ENCODE peak calls at places on chromosomes 7 and 10, in nine cellular contexts. One of them, this sample, is unnamed.

GRCh38 chr7:80977751-80978150 is 58.9 kb upstream of the SEMA3C start:
- DNase-seq in amniotic stem cell: no peak
- DNase-seq in adipocyte: no peak
- DNase-seq in adrenal gland: no peak
- DNase-seq in GM10248: no peak
- DNase-seq in GM04504: no peak
- DNase-seq in heart right ventricle: no peak
- DNase-seq in fibroblast of lung: no peak
- DNase-seq in stimulated activated naive CD8-positive, alpha-beta T cell treated with anti-CD3 and anti-CD28 coated beads, Interleukin-15, amount 100 ng/mL, for 72 hours: no peak
- DNase-seq in this sample: no peak

GRCh38 chr7:127347567-127348246 is 44.8 kb downstream of the ZNF800 start:
- DNase-seq in stimulated activated naive CD8-positive, alpha-beta T cell treated with anti-CD3 and anti-CD28 coated beads, Interleukin-15, amount 100 ng/mL, for 72 hours: peak; percentile 77
- DNase-seq in heart right ventricle: peak; percentile 24
- DNase-seq in fibroblast of lung: peak; percentile 63
- DNase-seq in GM10248: peak; percentile 88
- DNase-seq in adipocyte: peak; percentile 77
- DNase-seq in adrenal gland: peak; percentile 76
- DNase-seq in GM04504: peak; percentile 15
- DNase-seq in amniotic stem cell: peak; percentile 11
- DNase-seq in this sample: peak; percentile 71

GRCh38 chr7:137875746-137876145 is 29.0 kb upstream of the DGKI start:
- DNase-seq in adrenal gland: no peak
- DNase-seq in amniotic stem cell: no peak
- DNase-seq in GM04504: no peak
- DNase-seq in heart right ventricle: no peak
- DNase-seq in fibroblast of lung: no peak
- DNase-seq in adipocyte: no peak
- DNase-seq in stimulated activated naive CD8-positive, alpha-beta T cell treated with anti-CD3 and anti-CD28 coated beads, Interleukin-15, amount 100 ng/mL, for 72 hours: no peak
- DNase-seq in GM10248: no peak
- DNase-seq in this sample: no peak

GRCh38 chr7:157318015-157318706 is 18.6 kb upstream of the DNAJB6 start:
- DNase-seq in adipocyte: no peak
- DNase-seq in stimulated activated naive CD8-positive, alpha-beta T cell treated with anti-CD3 and anti-CD28 coated beads, Interleukin-15, amount 100 ng/mL, for 72 hours: no peak
- DNase-seq in fibroblast of lung: no peak
- DNase-seq in amniotic stem cell: no peak
- DNase-seq in heart right ventricle: no peak
- DNase-seq in GM04504: no peak
- DNase-seq in adrenal gland: peak; percentile 42
- DNase-seq in GM10248: peak; percentile 71
- DNase-seq in this sample: no peak

GRCh38 chr7:130894146-130895005 is 160.4 kb upstream of the KLF14 start:
- DNase-seq in amniotic stem cell: no peak
- DNase-seq in GM04504: no peak
- DNase-seq in GM10248: no peak
- DNase-seq in adipocyte: peak; percentile 63
- DNase-seq in adrenal gland: peak; percentile 90
- DNase-seq in heart right ventricle: peak; percentile 78
- DNase-seq in fibroblast of lung: peak; percentile 72
- DNase-seq in stimulated activated naive CD8-positive, alpha-beta T cell treated with anti-CD3 and anti-CD28 coated beads, Interleukin-15, amount 100 ng/mL, for 72 hours: no peak
- DNase-seq in this sample: peak; percentile 78

GRCh38 chr10:104045151-104046089 is 40.3 kb downstream of the COL17A1 start:
- DNase-seq in stimulated activated naive CD8-positive, alpha-beta T cell treated with anti-CD3 and anti-CD28 coated beads, Interleukin-15, amount 100 ng/mL, for 72 hours: no peak
- DNase-seq in amniotic stem cell: peak; percentile 63
- DNase-seq in GM04504: peak; percentile 52
- DNase-seq in heart right ventricle: peak; percentile 38
- DNase-seq in GM10248: peak; percentile 44
- DNase-seq in fibroblast of lung: peak; percentile 77
- DNase-seq in adipocyte: peak; percentile 91
- DNase-seq in adrenal gland: peak; percentile 78
- DNase-seq in this sample: no peak

GRCh38 chr10:126227762-126228134 is 160.5 kb downstream of the ADAM12 start:
- DNase-seq in adrenal gland: no peak
- DNase-seq in fibroblast of lung: peak; percentile 51
- DNase-seq in GM04504: peak; percentile 69
- DNase-seq in adipocyte: peak; percentile 64
- DNase-seq in heart right ventricle: no peak
- DNase-seq in stimulated activated naive CD8-positive, alpha-beta T cell treated with anti-CD3 and anti-CD28 coated beads, Interleukin-15, amount 100 ng/mL, for 72 hours: no peak
- DNase-seq in amniotic stem cell: no peak
- DNase-seq in GM10248: no peak
- DNase-seq in this sample: no peak

GRCh38 chr10:16011548-16011947 is 151.2 kb upstream of the MINDY3 start:
- DNase-seq in stimulated activated naive CD8-positive, alpha-beta T cell treated with anti-CD3 and anti-CD28 coated beads, Interleukin-15, amount 100 ng/mL, for 72 hours: no peak
- DNase-seq in heart right ventricle: no peak
- DNase-seq in amniotic stem cell: no peak
- DNase-seq in GM04504: no peak
- DNase-seq in GM10248: no peak
- DNase-seq in fibroblast of lung: no peak
- DNase-seq in adipocyte: no peak
- DNase-seq in adrenal gland: no peak
- DNase-seq in this sample: no peak

GRCh38 chr10:103232772-103233488 is 12.8 kb upstream of the RPEL1 start:
- DNase-seq in adipocyte: peak; percentile 49
- DNase-seq in heart right ventricle: no peak
- DNase-seq in adrenal gland: no peak
- DNase-seq in GM10248: no peak
- DNase-seq in GM04504: no peak
- DNase-seq in fibroblast of lung: peak; percentile 79
- DNase-seq in amniotic stem cell: no peak
- DNase-seq in stimulated activated naive CD8-positive, alpha-beta T cell treated with anti-CD3 and anti-CD28 coated beads, Interleukin-15, amount 100 ng/mL, for 72 hours: no peak
- DNase-seq in this sample: no peak

GRCh38 chr7:99679032-99679399 is 780 bp downstream of the CYP3A5 start:
- DNase-seq in adrenal gland: peak; percentile 61
- DNase-seq in GM04504: no peak
- DNase-seq in GM10248: no peak
- DNase-seq in heart right ventricle: no peak
- DNase-seq in fibroblast of lung: peak; percentile 17
- DNase-seq in stimulated activated naive CD8-positive, alpha-beta T cell treated with anti-CD3 and anti-CD28 coated beads, Interleukin-15, amount 100 ng/mL, for 72 hours: no peak
- DNase-seq in amniotic stem cell: no peak
- DNase-seq in adipocyte: no peak
- DNase-seq in this sample: no peak

GRCh38 chr7:150631866-150632864 is at the start of gene GIMAP6:
- DNase-seq in GM10248: peak; percentile 52
- DNase-seq in amniotic stem cell: no peak
- DNase-seq in adipocyte: no peak
- DNase-seq in GM04504: no peak
- DNase-seq in heart right ventricle: peak; percentile 43
- DNase-seq in fibroblast of lung: no peak
- DNase-seq in adrenal gland: peak; percentile 19
- DNase-seq in stimulated activated naive CD8-positive, alpha-beta T cell treated with anti-CD3 and anti-CD28 coated beads, Interleukin-15, amount 100 ng/mL, for 72 hours: peak; percentile 34
- DNase-seq in this sample: no peak

GRCh38 chr10:118754132-118754555 is 626 bp downstream of the CACUL1 start:
- DNase-seq in GM10248: peak; percentile 52
- DNase-seq in GM04504: no peak
- DNase-seq in stimulated activated naive CD8-positive, alpha-beta T cell treated with anti-CD3 and anti-CD28 coated beads, Interleukin-15, amount 100 ng/mL, for 72 hours: peak; percentile 48
- DNase-seq in adipocyte: peak; percentile 71
- DNase-seq in amniotic stem cell: peak; percentile 5
- DNase-seq in adrenal gland: peak; percentile 67
- DNase-seq in fibroblast of lung: peak; percentile 31
- DNase-seq in heart right ventricle: peak; percentile 45
- DNase-seq in this sample: peak; percentile 73

GRCh38 chr7:22001345-22002004 is 55.8 kb upstream of the CDCA7L start:
- DNase-seq in GM04504: peak; percentile 46
- DNase-seq in stimulated activated naive CD8-positive, alpha-beta T cell treated with anti-CD3 and anti-CD28 coated beads, Interleukin-15, amount 100 ng/mL, for 72 hours: peak; percentile 50
- DNase-seq in heart right ventricle: peak; percentile 28
- DNase-seq in GM10248: peak; percentile 67
- DNase-seq in fibroblast of lung: peak; percentile 71
- DNase-seq in adipocyte: peak; percentile 85
- DNase-seq in adrenal gland: peak; percentile 3
- DNase-seq in amniotic stem cell: peak; percentile 50
- DNase-seq in this sample: no peak

GRCh38 chr7:139860090-139860773 is 31.2 kb downstream of the TBXAS1 start:
- DNase-seq in adrenal gland: peak; percentile 56
- DNase-seq in GM10248: peak; percentile 31
- DNase-seq in adipocyte: no peak
- DNase-seq in heart right ventricle: no peak
- DNase-seq in amniotic stem cell: no peak
- DNase-seq in stimulated activated naive CD8-positive, alpha-beta T cell treated with anti-CD3 and anti-CD28 coated beads, Interleukin-15, amount 100 ng/mL, for 72 hours: no peak
- DNase-seq in fibroblast of lung: no peak
- DNase-seq in GM04504: no peak
- DNase-seq in this sample: peak; percentile 75

GRCh38 chr7:101362334-101363195 is at the start of gene COL26A1:
- DNase-seq in stimulated activated naive CD8-positive, alpha-beta T cell treated with anti-CD3 and anti-CD28 coated beads, Interleukin-15, amount 100 ng/mL, for 72 hours: peak; percentile 28
- DNase-seq in amniotic stem cell: no peak
- DNase-seq in GM10248: no peak
- DNase-seq in adipocyte: peak; percentile 61
- DNase-seq in heart right ventricle: peak; percentile 10
- DNase-seq in adrenal gland: peak; percentile 54
- DNase-seq in GM04504: no peak
- DNase-seq in fibroblast of lung: peak; percentile 6
- DNase-seq in this sample: no peak

This sample was measured in sigmoid colon.